ENCODE peak calls at places on chromosomes 6 and 20, in eight cellular contexts. E is aorta; A is left ventricle myocardium inferior; P is upper lobe of left lung; D is CD8-positive, alpha-beta T cell; X is psoas muscle; L is fibroblast of lung; Q is IMR-90. U is an unnamed sample.

GRCh38 chr6:19569563-19569962 is 267.6 kb upstream of the ID4 start:
- DNase-seq in E (no peak), A (no peak), P (no peak), D (no peak), X (no peak), L (no peak), Q (no peak), U (no peak)

GRCh38 chr20:13809855-13810254 is 25.0 kb downstream of the NDUFAF5 start:
- DNase-seq in E (no peak), A (no peak), P (no peak), D (no peak), X (no peak), L (no peak), Q (no peak), U (no peak)

GRCh38 chr6:111201764-111202163 is 114.5 kb downstream of the SLC16A10 start:
- DNase-seq in E (no peak), A (no peak), P (no peak), D (no peak), X (no peak), L (no peak), Q (no peak), U (no peak)

GRCh38 chr6:76810286-76810685 is 653.0 kb downstream of the HTR1B start:
- DNase-seq in E (no peak), A (no peak), P (peak; percentile 45), D (no peak), X (no peak), L (no peak), Q (no peak), U (no peak)

GRCh38 chr6:113819169-113819830 is 37.8 kb upstream of the MARCKS start:
- DNase-seq in E (no peak), A (no peak), P (no peak), D (no peak), X (no peak), L (no peak), Q (no peak), U (no peak)

GRCh38 chr20:62898970-62899632 is 27.2 kb downstream of the DIDO1 start:
- DNase-seq in E (no peak), A (no peak), P (no peak), D (no peak), X (no peak), L (no peak), Q (no peak), U (no peak)

GRCh38 chr20:30502670-30503069 is 754.8 kb upstream of the DEFB115 start:
- DNase-seq in E (no peak), A (no peak), P (no peak), D (no peak), X (no peak), L (no peak), Q (no peak), U (no peak)

GRCh38 chr6:6003334-6004146 is 3.2 kb downstream of the NRN1 start:
- DNase-seq in E (no peak), A (no peak), P (peak; percentile 86), D (no peak), X (no peak), L (no peak), Q (no peak), U (peak; percentile 62)

GRCh38 chr20:19928379-19929360 is 88.5 kb upstream of the NAA20 start:
- DNase-seq in E (no peak), A (no peak), P (no peak), D (no peak), X (peak; percentile 34), L (no peak), Q (no peak), U (peak; percentile 43)

GRCh38 chr20:38840053-38840893 is 34.8 kb downstream of the PPP1R16B start:
- DNase-seq in E (no peak), A (no peak), P (no peak), D (no peak), X (no peak), L (no peak), Q (no peak), U (no peak)

GRCh38 chr20:44010162-44010704 is 95.6 kb downstream of the TOX2 start:
- DNase-seq in E (no peak), A (no peak), P (no peak), D (no peak), X (no peak), L (no peak), Q (no peak), U (no peak)

GRCh38 chr6:22754111-22754510 is 184.7 kb downstream of the HDGFL1 start:
- DNase-seq in E (no peak), A (no peak), P (no peak), D (no peak), X (no peak), L (peak; percentile 53), Q (peak; percentile 87), U (no peak)

GRCh38 chr6:121413831-121414368 is 21.5 kb upstream of the GJA1 start:
- DNase-seq in E (no peak), A (no peak), P (no peak), D (no peak), X (no peak), L (peak; percentile 57), Q (no peak), U (no peak)

GRCh38 chr20:36461600-36462439 is 79.5 kb upstream of the MYL9 start:
- DNase-seq in E (peak; percentile 84), A (peak; percentile 77), P (no peak), D (peak; percentile 13), X (peak; percentile 79), L (peak; percentile 54), Q (peak; percentile 42), U (peak; percentile 90)

GRCh38 chr6:70164556-70164955 is 138.3 kb downstream of the COL9A1 start:
- DNase-seq in E (no peak), A (no peak), P (no peak), D (no peak), X (no peak), L (no peak), Q (no peak), U (no peak)

GRCh38 chr6:70166088-70166958 is 136.6 kb downstream of the COL9A1 start:
- DNase-seq in E (no peak), A (peak; percentile 16), P (peak; percentile 70), D (no peak), X (peak; percentile 28), L (peak; percentile 17), Q (peak; percentile 15), U (peak; percentile 60)

GRCh38 chr6:70163795-70164194 is 139.1 kb downstream of the COL9A1 start:
- DNase-seq in E (no peak), A (no peak), P (no peak), D (no peak), X (no peak), L (no peak), Q (no peak), U (no peak)

DNA sequence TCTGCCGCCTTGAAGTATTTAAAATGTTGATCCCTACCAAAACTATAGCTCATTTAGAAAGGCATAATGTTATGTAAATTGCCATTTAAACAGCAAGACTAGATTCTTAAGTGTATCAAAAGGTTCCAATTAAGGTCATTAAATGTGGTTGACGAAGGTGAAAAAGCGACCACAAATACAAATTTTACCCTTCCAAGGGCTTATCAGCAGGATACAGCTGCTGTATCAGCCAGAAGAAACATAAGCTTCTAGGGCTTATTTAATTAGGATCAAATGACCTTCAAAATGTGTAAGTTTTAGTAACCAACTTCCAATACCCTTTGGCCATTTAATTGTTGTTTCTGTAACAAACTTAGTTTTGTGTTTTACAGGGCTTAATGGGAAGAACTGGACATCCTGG is 139.9 kb downstream of the COL9A1 start:
- DNase-seq in E (no peak), A (no peak), P (no peak), D (no peak), X (no peak), L (no peak), Q (no peak), U (no peak)
- H3K4me3 ChIP-seq in E (no peak overlapping the region), A (no peak overlapping the region), P (no peak overlapping the region), D (no peak overlapping the region), X (no peak overlapping the region), L (no peak overlapping the region), Q (no peak overlapping the region), U (no peak overlapping the region)

DNA sequence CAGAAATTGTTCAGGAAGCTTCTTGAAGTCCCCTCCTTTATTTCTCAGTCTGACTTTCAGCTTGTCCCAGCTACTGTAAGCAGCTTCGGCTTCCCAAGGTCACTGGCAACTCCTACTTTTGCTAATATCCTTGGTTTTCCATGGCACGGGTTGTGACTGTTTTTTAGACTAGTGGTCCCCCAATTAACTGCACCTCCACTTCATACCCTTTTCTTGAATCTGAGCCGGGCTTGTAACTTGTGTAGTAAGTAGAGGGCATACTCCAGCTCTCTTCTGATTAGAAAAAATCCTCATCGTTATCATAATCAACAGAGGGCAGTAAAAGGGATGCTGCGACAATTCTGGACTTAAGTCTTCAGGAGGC is 162.3 kb upstream of the TNFAIP3 start:
- DNase-seq in E (no peak), A (no peak), P (no peak), D (no peak), X (no peak), L (no peak), Q (no peak), U (no peak)
- H3K4me1 ChIP-seq in E (peaks cover 6% of the 10 kb centered on the region), A (peaks cover 37% of the 10 kb centered on the region), P (peaks cover 16% of the 10 kb centered on the region), D (peaks cover 28% of the 10 kb centered on the region), X (peaks cover 24% of the 10 kb centered on the region), L (no peaks in the 10 kb centered on the region), Q (peaks cover 2% of the 10 kb centered on the region), U (no peaks in the 10 kb centered on the region)

GRCh38 chr20:31972481-31973386 is 4.8 kb downstream of the XKR7 start:
- DNase-seq in E (no peak), A (no peak), P (no peak), D (no peak), X (no peak), L (no peak), Q (peak; percentile 36), U (no peak)

GRCh38 chr20:31974975-31975481 is 7.1 kb downstream of the XKR7 start:
- DNase-seq in E (no peak), A (no peak), P (peak; percentile 47), D (no peak), X (no peak), L (no peak), Q (no peak), U (no peak)

GRCh38 chr20:31977080-31977479 is 9.1 kb downstream of the XKR7 start:
- DNase-seq in E (no peak), A (no peak), P (no peak), D (no peak), X (no peak), L (no peak), Q (no peak), U (no peak)

GRCh38 chr20:31975874-31976273 is 7.9 kb downstream of the XKR7 start:
- DNase-seq in E (no peak), A (no peak), P (no peak), D (no peak), X (no peak), L (no peak), Q (no peak), U (no peak)

GRCh38 chr20:31974296-31974695 is 6.3 kb downstream of the XKR7 start:
- DNase-seq in E (no peak), A (no peak), P (no peak), D (no peak), X (no peak), L (no peak), Q (no peak), U (no peak)
- H3K27me3 ChIP-seq in E (no peaks in the 10 kb centered on the region), A (peaks cover 72% of the 10 kb centered on the region), P (no peaks in the 10 kb centered on the region), D (peaks cover 4% of the 10 kb centered on the region), X (no peaks in the 10 kb centered on the region), L (peaks cover 10% of the 10 kb centered on the region), Q (peaks cover 42% of the 10 kb centered on the region), U (no peaks in the 10 kb centered on the region)

DNA sequence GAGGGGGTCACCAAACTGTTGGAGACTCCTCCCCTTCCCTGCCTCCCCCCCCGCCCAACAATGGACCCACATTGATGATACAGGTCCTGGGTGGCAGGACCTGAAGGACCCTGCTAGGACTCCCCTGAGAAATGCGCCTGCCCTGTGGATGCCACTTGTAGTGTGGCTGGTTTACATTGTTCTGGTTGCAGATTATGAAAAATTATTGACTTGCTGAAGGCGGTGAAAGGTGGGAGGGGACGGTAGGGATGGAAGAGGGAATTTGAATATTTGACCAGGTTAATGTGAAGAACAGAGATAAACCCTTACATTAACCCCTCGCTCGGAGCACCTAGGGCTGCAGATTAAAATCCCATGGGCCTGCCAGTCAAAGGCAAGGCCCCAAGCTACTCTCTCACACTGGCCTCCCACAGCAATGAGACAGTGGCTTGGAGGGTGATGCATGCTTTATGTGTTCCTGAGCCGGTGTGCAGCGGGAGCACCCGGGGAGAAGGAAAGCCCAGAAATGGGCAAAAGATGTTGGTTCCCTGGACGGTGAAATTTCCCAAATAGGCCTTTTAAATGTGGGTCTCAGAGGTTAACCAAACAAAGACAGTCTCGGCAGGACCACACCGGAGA is 2.4 kb downstream of the FOXF2 start:
- DNase-seq in E (no peak), A (no peak), P (no peak), D (no peak), X (no peak), L (no peak), Q (peak; percentile 69), U (no peak)
- H3K4me3 ChIP-seq in E (no peak overlapping the region), A (no peak overlapping the region), P (peak overlapping the region; percentile 52), D (no peak overlapping the region), X (no peak overlapping the region), L (peak overlapping the region; percentile 99), Q (peak overlapping the region; percentile 58), U (no peak overlapping the region)